ENCODE peak calls at places on chromosomes 4 and X, in five cellular contexts. Y is dorsolateral prefrontal cortex, G is pancreas, C is substantia nigra, T is heart left ventricle. W is an unnamed sample.
A peak's percentile ranks its signal among the peaks of the same experiment; 100 is the strongest.

GRCh38 chr4:188399834-188400233 is 260.6 kb downstream of the TRIML1 start:
- DNase-seq in G (no peak), T (no peak), C (no peak), Y (no peak), W (no peak)

GRCh38 chr4:189404271-189404670 is 536.4 kb upstream of the FRG1 start:
- DNase-seq in G (no peak), C (no peak), T (no peak), Y (no peak), W (no peak)

GRCh38 chr4:43379001-43379400 is 486.5 kb downstream of the GRXCR1 start:
- DNase-seq in C (no peak), G (no peak), T (no peak), Y (no peak), W (no peak)

GRCh38 chr4:180060159-180060889 is 2182.9 kb upstream of the TENM3 start:
- DNase-seq in Y (no peak), C (no peak), G (no peak), T (no peak), W (no peak)

GRCh38 chrX:50114113-50114512 is 86.7 kb downstream of the AKAP4 start:
- DNase-seq in Y (no peak), G (no peak), T (no peak), C (no peak), W (no peak)

GRCh38 chr4:8740666-8741395 is 130.8 kb downstream of the HMX1 start:
- DNase-seq in G (no peak), Y (no peak), C (no peak), T (no peak), W (no peak)

GRCh38 chr4:144154044-144154443 is 13.5 kb upstream of the GYPA start:
- DNase-seq in T (no peak), G (no peak), C (no peak), Y (no peak), W (no peak)

GRCh38 chr4:81049310-81049709 is 18.8 kb downstream of the BMP3 start:
- DNase-seq in C (no peak), G (no peak), T (no peak), Y (no peak), W (no peak)

GRCh38 chr4:70277121-70277520 is 34.7 kb downstream of the CSN3 start:
- DNase-seq in Y (no peak), T (no peak), G (no peak), C (no peak), W (no peak)

GRCh38 chr4:38044060-38044459 is 83.9 kb downstream of the PTTG2 start:
- DNase-seq in Y (no peak), T (no peak), G (no peak), C (no peak), W (no peak)

GRCh38 chr4:38050560-38051350 is 90.6 kb downstream of the PTTG2 start:
- DNase-seq in G (no peak), Y (no peak), T (no peak), C (no peak), W (no peak)

GRCh38 chr4:38049545-38050170 is 89.5 kb downstream of the PTTG2 start:
- DNase-seq in C (no peak), Y (no peak), T (no peak), G (no peak), W (no peak)

DNA sequence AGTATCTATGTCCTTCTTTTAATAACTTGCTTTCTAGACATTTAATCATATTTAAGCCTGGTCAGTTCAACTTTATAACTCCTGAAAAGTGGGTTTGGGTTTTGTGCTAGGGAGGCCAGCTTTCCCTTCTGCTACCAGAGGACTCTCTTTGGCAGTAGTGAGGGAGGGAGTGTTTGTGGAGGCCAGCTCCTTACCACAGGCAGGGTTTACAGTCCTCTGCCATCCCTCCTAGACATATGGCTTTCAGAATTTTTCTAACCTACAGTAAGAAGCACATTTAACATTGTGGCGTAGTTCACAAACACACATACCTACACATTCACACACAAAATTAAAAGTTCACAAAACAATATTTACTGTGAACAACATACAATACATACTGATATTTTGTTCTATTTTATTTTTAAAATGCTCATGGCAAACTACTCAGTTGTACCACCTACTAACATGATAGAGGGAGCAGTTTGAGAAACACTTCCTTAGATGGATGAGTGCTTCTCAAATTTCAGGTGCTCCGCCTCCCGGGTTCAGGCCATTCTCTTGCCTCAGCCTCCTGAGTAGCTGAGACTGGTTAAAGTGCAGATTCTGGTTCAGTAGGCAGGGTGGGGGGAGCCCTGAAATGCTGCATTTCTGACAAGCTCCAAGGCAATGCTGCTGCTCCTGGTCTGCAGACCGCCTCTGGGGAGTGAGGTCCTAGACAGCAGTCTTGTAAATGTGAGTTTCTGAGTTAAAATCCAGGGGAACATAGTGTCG is 86.7 kb downstream of the PTTG2 start:
- DNase-seq in T (no peak), G (no peak), C (no peak), Y (no peak), W (no peak)
- H3K27ac ChIP-seq in T (no peak overlapping the region), G (no peak overlapping the region), C (no peak overlapping the region), Y (no peak overlapping the region), W (no peak overlapping the region)

GRCh38 chr4:52711834-52712171 is 39.4 kb downstream of the ERVMER34-1 start:
- DNase-seq in T (no peak), C (no peak), Y (no peak), G (no peak), W (no peak)
- H3K27ac ChIP-seq in T (peak overlapping the region; percentile 97), C (peak overlapping the region; percentile 4), Y (peak overlapping the region; percentile 82), G (no peak overlapping the region), W (no peak overlapping the region)

GRCh38 chr4:184833046-184833838 is 7.5 kb upstream of the ACSL1 start:
- DNase-seq in G (no peak), Y (no peak), T (no peak), C (no peak), W (no peak)

GRCh38 chr4:184836613-184837012 is 10.8 kb upstream of the ACSL1 start:
- DNase-seq in G (no peak), T (no peak), Y (no peak), C (no peak), W (no peak)

GRCh38 chr4:184843984-184844554 is 18.3 kb upstream of the ACSL1 start:
- DNase-seq in Y (no peak), G (no peak), C (no peak), T (no peak), W (no peak)

DNA sequence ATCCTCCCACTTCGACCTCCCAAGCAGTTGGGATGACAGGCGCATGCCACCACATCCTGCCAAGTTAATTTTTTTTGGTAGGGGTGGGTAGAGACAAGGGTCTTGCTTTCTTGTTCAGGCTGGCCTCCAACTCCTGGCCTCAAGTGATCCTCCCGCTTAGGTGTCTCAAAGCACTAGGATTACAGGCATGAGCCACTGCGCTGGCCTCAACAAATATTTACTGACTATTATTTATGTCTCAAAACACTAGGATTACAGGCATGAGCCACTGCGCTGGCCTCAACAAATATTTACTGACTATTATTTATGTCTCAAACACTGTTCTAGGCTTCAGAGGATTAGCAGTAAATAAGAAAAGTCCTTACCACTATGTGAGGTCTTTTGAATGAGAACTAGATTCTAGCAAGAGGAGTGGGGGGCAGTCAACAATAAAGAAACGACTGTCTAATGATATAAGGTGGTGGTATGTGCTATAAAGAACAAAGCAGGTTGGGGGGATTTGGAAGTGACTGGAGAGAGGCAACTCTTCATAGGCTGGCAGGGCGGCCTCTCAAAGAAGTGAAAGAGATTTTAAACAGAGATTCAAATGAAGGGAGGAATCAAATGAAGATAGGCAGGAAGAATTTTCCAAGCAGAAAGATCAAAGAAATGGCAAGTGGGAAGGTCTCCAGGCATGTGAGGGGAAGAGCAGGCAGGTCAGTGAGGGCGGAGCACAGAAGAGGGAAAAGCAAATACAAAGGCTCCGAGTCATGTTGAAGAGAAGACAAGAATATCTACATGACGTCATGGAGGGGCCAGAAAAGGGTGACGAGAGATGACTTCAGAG is 12.7 kb upstream of the ACSL1 start:
- DNase-seq in Y (no peak), T (no peak), C (no peak), G (no peak), W (no peak)
- H3K27ac ChIP-seq in Y (no peak overlapping the region), T (no peak overlapping the region), C (no peak overlapping the region), G (no peak overlapping the region), W (no peak overlapping the region)

GRCh38 chr4:159197260-159197884 is 94.5 kb downstream of the RAPGEF2 start:
- DNase-seq in G (no peak), Y (no peak), C (no peak), T (no peak), W (no peak)
- H3K27ac ChIP-seq in G (no peak overlapping the region), Y (no peak overlapping the region), C (no peak overlapping the region), T (peak overlapping the region; percentile 64), W (no peak overlapping the region)

DNA sequence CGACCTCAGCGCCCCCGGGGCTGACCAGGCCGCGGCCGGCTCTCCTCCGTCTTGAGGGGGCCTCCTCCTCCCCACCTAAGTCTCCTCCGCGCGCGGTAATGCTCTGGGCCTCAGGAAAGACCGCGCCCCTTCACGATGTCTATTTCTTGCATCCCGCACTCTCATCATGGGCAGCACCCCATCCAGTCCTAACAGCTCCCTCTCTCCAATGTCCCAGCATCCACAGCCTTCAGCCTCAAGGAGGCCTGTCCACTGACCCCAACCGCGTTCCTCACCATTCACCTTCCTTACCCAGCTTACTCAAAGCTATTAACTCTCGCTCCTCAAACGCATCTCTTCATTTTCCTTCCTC is 77.5 kb downstream of the MAGED4 start:
- DNase-seq in C (no peak), G (no peak), Y (no peak), T (no peak), W (no peak)
- H3K27ac ChIP-seq in C (peak overlapping the region; percentile 93), G (peak overlapping the region; percentile 64), Y (peak overlapping the region; percentile 96), T (peak overlapping the region; percentile 90), W (peak overlapping the region; percentile 55)

W was measured in RWPE2.